ENCODE peak calls at places on chromosome 5, in nine cellular contexts. L is B cell; D is BJ; Y is NCI-H774; N is GM03348; S is activated CD4-positive, alpha-beta T cell treated with anti-CD3 and anti-CD28 coated beads, Interleukin-2, amount 50 U/mL, for 1 hour; H is mucosa of gallbladder; W is OCI-LY7; J is mesendoderm. G is an unnamed sample.

GRCh38 chr5:168209561-168209960 is 81.9 kb upstream of the WWC1 start:
- DNase-seq in L (no peak), W (no peak), D (no peak), S (no peak), Y (no peak), N (peak), H (no peak), J (no peak), G (no peak)

GRCh38 chr5:172618574-172619365 is 22.3 kb upstream of the NEURL1B start:
- DNase-seq in H (no peak), J (no peak), L (no peak), W (no peak), N (no peak), D (no peak), Y (no peak), S (no peak), G (no peak)

GRCh38 chr5:116864157-116864837 is 289.7 kb upstream of the SEMA6A start:
- DNase-seq in S (no peak), D (no peak), J (peak), N (no peak), L (no peak), W (no peak), Y (no peak), H (no peak), G (no peak)

GRCh38 chr5:1349246-1349645 is 4.3 kb upstream of the CLPTM1L start:
- DNase-seq in S (no peak), Y (no peak), L (no peak), H (no peak), J (no peak), D (no peak), W (no peak), N (no peak), G (peak)

GRCh38 chr5:6593148-6594016 is 39.5 kb downstream of the NSUN2 start:
- DNase-seq in L (no peak), J (no peak), N (no peak), Y (no peak), H (no peak), W (no peak), D (no peak), S (no peak), G (no peak)

GRCh38 chr5:11319851-11320580 is 559.0 kb upstream of the DAP start:
- DNase-seq in S (no peak), J (no peak), L (no peak), W (no peak), H (no peak), D (no peak), Y (no peak), N (no peak), G (peak)

GRCh38 chr5:136285501-136285900 is 79.8 kb downstream of the TRPC7 start:
- DNase-seq in J (no peak), S (no peak), D (no peak), H (no peak), Y (no peak), L (no peak), W (no peak), N (peak), G (no peak)

GRCh38 chr5:6291961-6292360 is 86.4 kb downstream of the MED10 start:
- DNase-seq in H (no peak), D (no peak), W (peak), S (no peak), N (no peak), L (peak), J (peak), Y (no peak), G (peak)

GRCh38 chr5:127934791-127935256 is 148.7 kb upstream of the SLC12A2 start:
- DNase-seq in Y (peak), D (no peak), L (no peak), N (peak), J (peak), S (no peak), H (peak), W (no peak), G (peak)

GRCh38 chr5:160312139-160312959 is at the start of gene CCNJL:
- DNase-seq in W (no peak), H (no peak), N (peak), S (no peak), D (no peak), L (no peak), Y (peak), J (peak), G (peak)

GRCh38 chr5:123874600-123875201 is 362.7 kb downstream of the CSNK1G3 start:
- DNase-seq in D (no peak), N (peak), H (no peak), J (peak), W (no peak), Y (peak), L (no peak), S (no peak), G (peak)

GRCh38 chr5:109192543-109193281 is 217.1 kb downstream of the PJA2 start:
- DNase-seq in S (no peak), D (no peak), W (no peak), H (no peak), Y (peak), J (no peak), N (no peak), L (no peak), G (no peak)

GRCh38 chr5:96661101-96661840 is 905 bp upstream of the CAST start:
- DNase-seq in L (peak), S (peak), Y (peak), W (peak), D (no peak), J (peak), H (peak), N (peak), G (peak)

GRCh38 chr5:177416334-177416733 is 7.0 kb upstream of the F12 start:
- DNase-seq in J (no peak), D (no peak), L (no peak), H (no peak), N (no peak), Y (no peak), S (no peak), W (no peak), G (peak)

GRCh38 chr5:39506216-39506615 is 81.4 kb upstream of the DAB2 start:
- DNase-seq in J (no peak), N (peak), D (no peak), S (no peak), L (no peak), Y (no peak), H (no peak), W (no peak), G (no peak)

GRCh38 chr5:35031276-35031675 is 16.5 kb downstream of the AGXT2 start:
- DNase-seq in H (no peak), D (peak), Y (no peak), J (peak), S (no peak), N (peak), W (no peak), L (no peak), G (no peak)

GRCh38 chr5:142478116-142478515 is 153.3 kb upstream of the SPRY4 start:
- DNase-seq in D (no peak), S (no peak), H (no peak), W (no peak), Y (no peak), N (no peak), L (no peak), J (no peak), G (no peak)

GRCh38 chr5:59660737-59661136 is 232.8 kb downstream of the PDE4D start:
- DNase-seq in S (no peak), Y (peak), W (peak), N (peak), D (no peak), L (peak), J (peak), H (no peak), G (peak)

GRCh38 chr5:161544350-161544765 is 2.2 kb downstream of the GABRB2 start:
- DNase-seq in H (no peak), D (no peak), N (peak), L (peak), Y (peak), J (peak), S (no peak), W (peak), G (peak)

GRCh38 chr5:180007582-180007981 is 64.0 kb downstream of the RNF130 start:
- DNase-seq in J (peak), D (no peak), Y (no peak), W (no peak), S (no peak), L (no peak), H (no peak), N (no peak), G (no peak)

GRCh38 chr5:130032807-130033206 is 128.5 kb downstream of the CHSY3 start:
- DNase-seq in J (no peak), W (no peak), L (no peak), H (peak), Y (no peak), S (no peak), N (no peak), D (no peak), G (no peak)

GRCh38 chr5:74538206-74538661 is 102.3 kb downstream of the ENC1 start:
- DNase-seq in S (no peak), H (peak), N (peak), D (no peak), Y (no peak), J (peak), L (no peak), W (no peak), G (no peak)

GRCh38 chr5:38008198-38008597 is 168.4 kb upstream of the GDNF start:
- DNase-seq in S (no peak), Y (no peak), J (no peak), H (no peak), W (no peak), L (no peak), D (no peak), N (no peak), G (peak)

GRCh38 chr5:93325946-93326345 is 255.1 kb downstream of the NR2F1-AS1 start:
- DNase-seq in N (no peak), Y (no peak), S (no peak), J (no peak), L (no peak), W (no peak), D (no peak), H (no peak), G (no peak)

GRCh38 chr5:59724482-59725392 is 168.8 kb downstream of the PDE4D start:
- DNase-seq in S (no peak), Y (no peak), N (peak), L (peak), H (no peak), D (no peak), W (peak), J (peak), G (peak)